ENCODE peak calls at places on chromosomes 12 and 14, in eight cellular contexts. V, Q, A, T, K, S, F and Z are unnamed samples.

GRCh38 chr12:54891717-54892478 is 37.6 kb downstream of the MUCL1 start:
- DNase-seq in V (no peak), K (no peak), T (no peak), F (peak; percentile 13), A (no peak), Q (peak; percentile 85), S (no peak), Z (no peak)

GRCh38 chr12:121782616-121782966 is 10.9 kb downstream of the RHOF start:
- DNase-seq in S (no peak), A (no peak), T (no peak), K (no peak), F (no peak), V (no peak), Q (no peak), Z (no peak)

GRCh38 chr14:53955671-53956426 is 776 bp downstream of the BMP4 start:
- DNase-seq in Q (peak; percentile 44), F (peak; percentile 53), V (no peak), K (no peak), S (no peak), A (peak; percentile 49), T (no peak), Z (no peak)

GRCh38 chr12:4178424-4179184 is 95.0 kb upstream of the CCND2 start:
- DNase-seq in A (no peak), F (no peak), V (no peak), S (no peak), Q (no peak), T (no peak), K (peak; percentile 26), Z (no peak)

GRCh38 chr14:35814371-35815005 is 5.4 kb upstream of the RALGAPA1 start:
- DNase-seq in T (peak; percentile 75), Q (peak; percentile 63), S (peak; percentile 39), F (peak; percentile 49), A (peak; percentile 82), K (no peak), V (peak; percentile 83), Z (peak; percentile 37)

GRCh38 chr14:77599894-77600293 is 16.5 kb downstream of the SPTLC2 start:
- DNase-seq in Q (no peak), F (no peak), V (no peak), S (peak; percentile 35), A (no peak), K (no peak), T (no peak), Z (no peak)

GRCh38 chr14:23061995-23062394 is 4.7 kb upstream of the CDH24 start:
- DNase-seq in S (peak; percentile 90), A (no peak), Q (peak; percentile 84), V (no peak), F (peak; percentile 97), T (no peak), K (peak; percentile 85), Z (no peak)

GRCh38 chr14:75995372-75996041 is 9.9 kb downstream of the IFT43 start:
- DNase-seq in F (no peak), T (no peak), V (no peak), Q (no peak), S (peak; percentile 88), K (no peak), A (no peak), Z (no peak)

GRCh38 chr14:23602181-23603095 is 23.8 kb upstream of the JPH4 start:
- DNase-seq in K (no peak), S (no peak), T (no peak), F (no peak), V (no peak), Q (no peak), A (no peak), Z (no peak)

GRCh38 chr12:17372508-17372907 is 717.5 kb downstream of the RERGL start:
- DNase-seq in A (no peak), F (no peak), S (no peak), K (no peak), T (no peak), Q (no peak), V (no peak), Z (no peak)

GRCh38 chr12:91902860-91903683 is 242.6 kb downstream of the BTG1 start:
- DNase-seq in A (no peak), V (no peak), T (no peak), S (peak; percentile 52), Q (peak; percentile 15), K (peak; percentile 37), F (no peak), Z (no peak)

GRCh38 chr12:25121916-25122315 is 73.0 kb downstream of the DNAI7 start:
- DNase-seq in T (no peak), A (no peak), V (no peak), Q (no peak), S (no peak), F (peak; percentile 43), K (no peak), Z (no peak)

GRCh38 chr12:65586796-65587195 is 237.5 kb upstream of the HMGA2 start:
- DNase-seq in K (peak; percentile 77), V (no peak), Q (no peak), A (no peak), F (no peak), S (no peak), T (no peak), Z (no peak)

GRCh38 chr12:59808317-59808910 is 212.6 kb downstream of the SLC16A7 start:
- DNase-seq in S (peak; percentile 48), F (peak; percentile 47), Q (peak; percentile 28), A (no peak), V (no peak), T (no peak), K (no peak), Z (no peak)

GRCh38 chr14:33404054-33404453 is 465.4 kb downstream of the NPAS3 start:
- DNase-seq in S (peak; percentile 98), A (no peak), F (peak; percentile 86), V (no peak), Q (no peak), T (no peak), K (peak; percentile 75), Z (no peak)

GRCh38 chr12:109147954-109148353 is 31.6 kb downstream of the ACACB start:
- DNase-seq in V (no peak), T (no peak), A (no peak), F (no peak), K (no peak), S (peak; percentile 90), Q (no peak), Z (no peak)

GRCh38 chr12:6772331-6772695 is at the start of gene LAG3:
- DNase-seq in V (no peak), S (no peak), Q (no peak), K (no peak), A (no peak), F (no peak), T (no peak), Z (no peak)

GRCh38 chr12:102811125-102811737 is 105.8 kb downstream of the PAH start:
- DNase-seq in T (no peak), F (no peak), A (peak; percentile 58), S (peak; percentile 4), Q (peak; percentile 51), K (no peak), V (peak; percentile 34), Z (no peak)

GRCh38 chr12:132151766-132152410 is 7.6 kb downstream of the NOC4L start:
- DNase-seq in V (no peak), K (no peak), S (no peak), Q (no peak), A (no peak), T (no peak), F (no peak), Z (no peak)

GRCh38 chr12:110846615-110847566 is at the start of gene CCDC63:
- DNase-seq in V (peak; percentile 65), A (peak; percentile 76), Q (peak; percentile 75), K (no peak), S (peak; percentile 26), T (peak; percentile 3), F (peak; percentile 50), Z (peak; percentile 45)

GRCh38 chr14:99579077-99579836 is 24.8 kb downstream of the CCDC85C start:
- DNase-seq in A (no peak), T (no peak), K (peak; percentile 61), F (no peak), S (no peak), V (no peak), Q (peak; percentile 35), Z (no peak)

DNA sequence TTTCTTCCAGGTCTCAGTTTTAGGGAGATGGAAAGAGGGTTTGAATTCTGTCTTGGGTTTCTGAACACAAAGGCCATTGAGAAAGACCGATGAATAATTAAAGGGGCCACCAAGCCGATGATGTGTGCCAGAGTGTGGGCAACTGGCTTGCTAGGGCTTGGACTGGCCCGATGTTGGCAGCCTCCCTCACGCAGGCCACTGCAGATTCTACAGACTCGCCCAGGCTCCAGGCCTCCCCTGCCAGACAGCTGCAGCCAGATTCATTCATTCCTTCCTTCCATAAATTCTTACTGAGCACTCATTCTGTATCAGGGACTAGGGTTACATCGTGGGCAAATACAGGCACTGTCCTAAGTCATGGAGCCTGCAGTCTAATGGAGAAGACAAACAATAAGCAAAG is 34.9 kb downstream of the ACTN1 start:
- DNase-seq in T (no peak), K (no peak), A (no peak), V (no peak), Q (no peak), F (no peak), S (no peak), Z (no peak)
- TF ChIP-seq CTCF in T (no peak), K (no peak), A (no peak), V (no peak), Q (no peak), F (no peak), S (no peak), Z (no peak)

GRCh38 chr14:102590667-102591099 is 1.8 kb upstream of the RCOR1 start:
- DNase-seq in T (no peak), A (peak; percentile 63), F (peak; percentile 28), Q (peak; percentile 84), S (no peak), K (no peak), V (peak; percentile 47), Z (peak; percentile 23)
- TF ChIP-seq CTCF in T (no peak), A (peak; percentile 33), F (peak; percentile 61), Q (peak; percentile 60), S (peak; percentile 54), K (no peak), V (peak; percentile 70), Z (no peak)

GRCh38 chr12:53071591-53072551 is 7.3 kb downstream of the SPRYD3 start:
- DNase-seq in F (no peak), Q (no peak), A (no peak), K (no peak), T (no peak), S (peak; percentile 58), V (no peak), Z (no peak)
- TF ChIP-seq CTCF in F (peak; percentile 42), Q (no peak), A (no peak), K (peak; percentile 17), T (no peak), S (peak; percentile 32), V (no peak), Z (no peak)

GRCh38 chr14:64915797-64916196 is 1.5 kb downstream of the CHURC1 start:
- DNase-seq in Q (no peak), A (no peak), S (peak; percentile 13), K (no peak), F (no peak), V (no peak), T (no peak), Z (no peak)

GRCh38 chr14:64915025-64915424 is 770 bp downstream of the CHURC1 start:
- DNase-seq in A (no peak), V (no peak), K (no peak), F (no peak), T (no peak), Q (no peak), S (no peak), Z (no peak)

GRCh38 chr14:64912256-64912655 is 2.0 kb upstream of the CHURC1 start:
- DNase-seq in V (no peak), A (no peak), K (no peak), F (no peak), Q (no peak), T (no peak), S (no peak), Z (no peak)

GRCh38 chr14:64914237-64914971 is at the start of gene CHURC1:
- DNase-seq in A (peak; percentile 96), S (peak; percentile 98), T (peak; percentile 97), Q (peak; percentile 99), K (peak; percentile 91), F (peak; percentile 97), V (peak; percentile 95), Z (peak; percentile 89)

GRCh38 chr14:64910847-64911495 is 3.3 kb upstream of the CHURC1 start:
- DNase-seq in T (no peak), S (peak; percentile 43), A (peak; percentile 23), F (peak; percentile 43), V (no peak), Q (peak; percentile 60), K (no peak), Z (no peak)
- TF ChIP-seq CTCF in T (peak; percentile 50), S (peak; percentile 79), A (peak; percentile 74), F (peak; percentile 79), V (peak; percentile 74), Q (peak; percentile 74), K (peak; percentile 84), Z (no peak)